ENCODE peak calls at places on chromosome 18, in ten cellular contexts. P is cardiac fibroblast, F is Peyer's patch, X is left ventricle myocardium inferior, D is mesothelial cell of epicardium, J is GM10248, H is AG04450, S is nephron progenitor cell, B is GM13976, O is IMR-90. E is an unnamed sample.

GRCh38 chr18:1446765-1447164 is 542.1 kb downstream of the ADCYAP1 start:
- DNase-seq in X (no peak), S (no peak), D (no peak), B (no peak), H (no peak), J (no peak), O (no peak), P (no peak), F (no peak), E (no peak)

GRCh38 chr18:2887470-2887869 is 40.7 kb downstream of the EMILIN2 start:
- DNase-seq in X (no peak), P (no peak), J (no peak), H (no peak), S (no peak), O (no peak), F (no peak), B (no peak), D (no peak), E (no peak)

GRCh38 chr18:75638597-75639467 is 211.3 kb upstream of the SMIM21 start:
- DNase-seq in H (peak), D (peak), F (no peak), B (no peak), X (peak), O (peak), P (peak), J (no peak), S (peak), E (no peak)

GRCh38 chr18:79529991-79530390 is 134.3 kb downstream of the NFATC1 start:
- DNase-seq in F (no peak), X (no peak), O (no peak), H (no peak), D (no peak), J (no peak), B (no peak), P (no peak), S (no peak), E (no peak)

GRCh38 chr18:73366713-73367112 is 498.9 kb upstream of the NETO1 start:
- DNase-seq in P (no peak), F (no peak), B (no peak), O (peak), D (no peak), X (no peak), J (no peak), S (no peak), H (peak), E (no peak)

GRCh38 chr18:79634186-79634585 is 45.4 kb upstream of the CTDP1 start:
- DNase-seq in F (no peak), X (no peak), P (no peak), O (no peak), S (no peak), B (no peak), H (no peak), J (no peak), D (no peak), E (no peak)

GRCh38 chr18:31679133-31679731 is 5.1 kb downstream of the B4GALT6 start:
- DNase-seq in F (no peak), P (peak), D (no peak), B (no peak), O (peak), J (no peak), H (no peak), X (no peak), S (no peak), E (no peak)

GRCh38 chr18:63249781-63250180 is 69.8 kb downstream of the BCL2 start:
- DNase-seq in P (no peak), D (no peak), F (no peak), S (no peak), O (no peak), J (no peak), H (no peak), X (no peak), B (no peak), E (no peak)

GRCh38 chr18:62327977-62328376 is 2.9 kb downstream of the TNFRSF11A start:
- DNase-seq in F (no peak), J (no peak), S (no peak), X (no peak), D (no peak), H (no peak), B (no peak), P (no peak), O (no peak), E (no peak)

GRCh38 chr18:63637703-63638102 is 6.4 kb downstream of the SERPINB4 start:
- DNase-seq in B (no peak), H (no peak), O (no peak), S (no peak), F (no peak), P (no peak), X (no peak), J (no peak), D (no peak), E (no peak)

GRCh38 chr18:58361212-58361611 is 267.7 kb downstream of the ALPK2 start:
- DNase-seq in H (no peak), X (no peak), O (peak), S (no peak), J (no peak), P (peak), F (no peak), B (no peak), D (no peak), E (no peak)

GRCh38 chr18:64966667-64967066 is 784.1 kb upstream of the CDH7 start:
- DNase-seq in B (no peak), J (no peak), O (no peak), P (no peak), H (no peak), F (no peak), S (peak), D (no peak), X (peak), E (peak)

GRCh38 chr18:42544901-42545300 is 570.6 kb downstream of the RIT2 start:
- DNase-seq in H (no peak), J (no peak), O (no peak), D (no peak), F (no peak), S (no peak), P (no peak), X (no peak), B (no peak), E (no peak)

GRCh38 chr18:45046961-45047360 is 366.3 kb downstream of the SETBP1 start:
- DNase-seq in H (no peak), F (no peak), B (no peak), P (no peak), D (no peak), X (no peak), S (no peak), O (no peak), J (no peak), E (no peak)

GRCh38 chr18:3652380-3653262 is 202.6 kb downstream of the TGIF1 start:
- DNase-seq in X (peak), S (no peak), J (no peak), O (peak), H (peak), F (no peak), D (peak), B (no peak), P (peak), E (peak)

GRCh38 chr18:22831441-22831904 is 101.7 kb upstream of the RBBP8 start:
- DNase-seq in H (peak), J (no peak), O (peak), B (no peak), S (no peak), D (no peak), P (peak), X (no peak), F (no peak), E (no peak)

GRCh38 chr18:2683055-2683454 is 27.5 kb downstream of the SMCHD1 start:
- DNase-seq in O (no peak), H (no peak), D (no peak), B (no peak), J (no peak), S (no peak), F (no peak), X (no peak), P (no peak), E (no peak)

GRCh38 chr18:79818631-79819030 is 20.9 kb downstream of the KCNG2 start:
- DNase-seq in B (no peak), D (no peak), X (no peak), O (no peak), F (peak), H (no peak), S (no peak), J (no peak), P (no peak), E (no peak)

GRCh38 chr18:46756172-46756558 is 688 bp downstream of the ST8SIA5 start:
- DNase-seq in S (peak), D (no peak), B (peak), O (no peak), F (no peak), P (no peak), J (peak), X (no peak), H (no peak), E (no peak)

DNA sequence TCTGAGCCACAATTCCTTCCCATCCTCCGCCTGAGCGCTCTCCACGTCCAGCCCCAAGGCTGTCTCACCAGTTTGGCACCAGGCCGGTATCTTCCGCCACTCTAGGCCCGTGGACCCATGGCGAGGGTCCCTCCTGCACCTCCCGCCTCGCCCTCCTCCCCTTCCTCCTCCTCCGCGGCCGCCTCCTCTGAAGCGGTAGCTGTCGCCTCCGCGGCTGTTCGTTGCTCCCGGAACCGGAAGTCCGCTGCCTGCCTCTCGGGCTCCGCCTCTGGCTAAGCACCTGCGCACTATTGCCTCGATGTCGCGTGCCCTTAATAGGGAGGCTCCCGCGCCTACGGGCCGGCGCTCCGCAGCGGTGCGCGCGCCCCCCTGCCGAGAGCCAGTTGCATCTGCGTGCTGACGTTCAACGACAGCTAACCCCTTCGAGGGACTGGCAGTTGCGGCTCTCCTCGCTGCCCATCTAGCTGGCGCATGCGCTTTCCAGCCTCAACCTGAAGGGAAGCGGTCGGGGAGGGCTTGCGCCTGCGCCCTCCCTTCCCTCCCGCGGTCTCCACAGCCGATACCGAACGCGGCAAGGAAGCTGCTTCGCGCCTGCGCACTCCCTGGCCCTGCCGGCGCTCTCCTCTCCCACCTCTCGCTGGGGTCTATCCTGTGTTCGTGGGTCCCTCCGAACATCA is at the start of gene MBD1:
- DNase-seq in B (peak), F (peak), S (peak), X (peak), D (peak), J (peak), O (peak), P (peak), H (peak), E (peak)
- TF ChIP-seq CTCF in B (no peak), F (peak), S (no peak), X (peak), D (no peak), J (no peak), O (peak), P (peak), H (peak), E (no peak)

GRCh38 chr18:13273800-13274199 is 55.2 kb downstream of the LDLRAD4 start:
- DNase-seq in H (no peak), B (no peak), S (no peak), P (no peak), O (no peak), D (no peak), X (no peak), F (no peak), J (no peak), E (no peak)
- TF ChIP-seq CTCF in H (no peak), B (no peak), S (no peak), P (no peak), O (no peak), D (no peak), X (no peak), F (no peak), J (no peak), E (no peak)

GRCh38 chr18:76772665-76773064 is 49.7 kb upstream of the ZNF236 start:
- DNase-seq in S (no peak), F (no peak), H (no peak), D (no peak), B (no peak), X (no peak), P (no peak), O (no peak), J (no peak), E (no peak)
- TF ChIP-seq CTCF in S (no peak), F (no peak), H (no peak), D (no peak), B (no peak), X (no peak), P (no peak), O (no peak), J (no peak), E (no peak)

DNA sequence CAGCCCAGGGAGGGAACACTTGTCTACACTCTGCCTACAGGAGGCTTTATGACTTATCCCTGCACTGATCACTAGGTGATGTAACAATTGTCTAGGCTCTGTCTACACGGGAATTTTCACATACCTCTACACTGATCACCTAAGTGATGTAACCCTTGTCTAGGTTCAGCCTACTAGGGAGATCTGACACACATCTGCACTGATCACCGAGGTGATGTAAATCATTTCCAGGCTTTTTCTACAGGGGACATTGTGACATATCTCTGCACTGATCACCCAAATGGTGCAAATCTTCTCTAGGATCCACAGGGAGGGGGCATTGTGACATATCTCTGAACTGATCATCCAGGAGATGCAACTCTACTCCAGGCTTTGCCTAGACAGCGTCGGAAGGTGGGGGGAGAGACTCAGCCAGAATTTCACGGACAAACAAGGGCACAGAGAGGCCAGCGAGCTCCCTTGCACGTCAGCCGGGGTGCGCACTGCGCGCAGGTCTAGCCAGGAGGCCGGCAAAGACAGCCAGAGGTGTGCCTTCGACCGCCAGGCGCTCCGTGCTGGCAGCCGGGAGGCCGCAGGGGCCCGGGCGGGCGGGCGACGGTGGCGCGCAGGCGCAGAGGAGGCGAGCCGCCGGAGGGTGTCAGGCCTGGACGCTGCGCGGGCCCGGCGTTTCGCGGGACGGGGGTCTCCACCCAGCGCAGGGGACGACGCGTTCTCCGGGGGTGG is 46.9 kb upstream of the USP14 start:
- DNase-seq in H (no peak), J (peak), X (peak), P (peak), D (peak), B (peak), O (peak), F (peak), S (peak), E (peak)
- TF ChIP-seq CTCF in H (no peak), J (no peak), X (peak), P (no peak), D (no peak), B (no peak), O (no peak), F (peak), S (no peak), E (no peak)

E was measured in Calu3.